ENCODE peak calls at places on chromosomes 12 and 14, in nine cellular contexts. A, H, Q, B, G, W, E, N and M are unnamed samples.

GRCh38 chr14:72503696-72504368 is 390.1 kb downstream of the DPF3 start:
- DNase-seq in B (no peak), W (peak), G (no peak), Q (no peak), E (peak), A (peak), H (no peak), N (no peak), M (no peak)

GRCh38 chr12:2765608-2766007 is 29.2 kb upstream of the FKBP4 start:
- DNase-seq in W (no peak), B (no peak), A (no peak), N (no peak), H (no peak), G (no peak), Q (no peak), E (no peak), M (no peak)

GRCh38 chr14:69358233-69358963 is 39.7 kb downstream of the ERH start:
- DNase-seq in A (no peak), H (no peak), B (no peak), Q (no peak), W (no peak), E (no peak), G (no peak), N (no peak), M (no peak)

GRCh38 chr14:103522028-103522581 is 525 bp downstream of the CKB start:
- DNase-seq in G (no peak), E (no peak), W (no peak), B (no peak), N (no peak), H (peak), A (peak), Q (peak), M (peak)

GRCh38 chr12:30980886-30981662 is 54.5 kb downstream of the TSPAN11 start:
- DNase-seq in H (no peak), N (no peak), A (no peak), G (peak), B (no peak), E (no peak), Q (no peak), W (no peak), M (no peak)

GRCh38 chr12:112555621-112556233 is 137.0 kb downstream of the PTPN11 start:
- DNase-seq in G (no peak), B (no peak), Q (no peak), H (no peak), N (no peak), A (no peak), W (peak), E (no peak), M (peak)

GRCh38 chr12:9634177-9634803 is 26.6 kb upstream of the KLRB1 start:
- DNase-seq in G (peak), A (peak), Q (peak), N (peak), E (no peak), W (peak), B (peak), H (peak), M (peak)

GRCh38 chr14:35821546-35822411 is 4.4 kb upstream of the BRMS1L start:
- DNase-seq in G (peak), H (no peak), Q (peak), E (peak), N (peak), B (no peak), A (peak), W (peak), M (peak)

GRCh38 chr12:112159146-112159541 is 33.8 kb downstream of the TRAFD1 start:
- DNase-seq in B (no peak), N (no peak), W (no peak), G (no peak), E (no peak), A (no peak), Q (no peak), H (no peak), M (no peak)

GRCh38 chr12:11310336-11310735 is at the start of gene PRB4:
- DNase-seq in N (no peak), H (no peak), W (no peak), G (no peak), A (no peak), E (no peak), Q (no peak), B (no peak), M (no peak)

GRCh38 chr14:75018684-75019083 is 16.0 kb downstream of the EIF2B2 start:
- DNase-seq in G (no peak), Q (no peak), N (no peak), W (peak), B (peak), H (no peak), E (no peak), A (no peak), M (no peak)

GRCh38 chr12:56581418-56582145 is 48.5 kb downstream of the BAZ2A start:
- DNase-seq in Q (no peak), G (no peak), N (no peak), B (no peak), H (no peak), W (peak), E (no peak), A (no peak), M (no peak)

GRCh38 chr12:3041558-3042164 is 35.5 kb upstream of the TSPAN9 start:
- DNase-seq in A (peak), G (peak), Q (peak), B (peak), E (peak), H (peak), N (peak), W (peak), M (peak)

GRCh38 chr12:115166698-115167315 is 482.8 kb upstream of the TBX3 start:
- DNase-seq in N (no peak), E (no peak), W (peak), Q (no peak), B (peak), G (no peak), A (no peak), H (peak), M (peak)

GRCh38 chr14:106129274-106129673 is 602.9 kb downstream of the TMEM121 start:
- DNase-seq in H (no peak), G (no peak), N (no peak), B (no peak), Q (no peak), W (no peak), A (no peak), E (no peak), M (no peak)

GRCh38 chr12:98352835-98353234 is 162.6 kb upstream of the TMPO start:
- DNase-seq in A (peak), W (no peak), G (no peak), E (no peak), Q (no peak), N (no peak), B (no peak), H (no peak), M (no peak)

GRCh38 chr12:60394680-60395079 is 798.9 kb downstream of the SLC16A7 start:
- DNase-seq in B (no peak), H (no peak), E (no peak), W (peak), Q (no peak), G (no peak), N (no peak), A (peak), M (no peak)

GRCh38 chr12:121806556-121807308 is 2.9 kb downstream of the SETD1B start:
- DNase-seq in Q (peak), E (no peak), H (peak), G (no peak), A (peak), W (peak), B (peak), N (no peak), M (no peak)

GRCh38 chr12:112514456-112514855 is 95.7 kb downstream of the PTPN11 start:
- DNase-seq in A (no peak), Q (no peak), N (no peak), E (no peak), W (no peak), H (no peak), B (no peak), G (no peak), M (no peak)

GRCh38 chr14:73712540-73713141 is 1.5 kb downstream of the PNMA1 start:
- DNase-seq in A (peak), H (peak), Q (peak), G (peak), W (peak), N (no peak), E (no peak), B (peak), M (peak)

GRCh38 chr12:76260390-76260748 is 87.8 kb downstream of the BBS10 start:
- DNase-seq in Q (no peak), G (no peak), E (no peak), B (no peak), N (no peak), W (no peak), H (no peak), A (peak), M (no peak)

GRCh38 chr14:53167602-53168328 is 14.6 kb upstream of the DDHD1 start:
- DNase-seq in N (no peak), Q (no peak), B (no peak), W (no peak), A (peak), E (no peak), G (no peak), H (no peak), M (no peak)

GRCh38 chr12:31861360-31861759 is 97.9 kb upstream of the RESF1 start:
- DNase-seq in A (peak), Q (no peak), G (no peak), E (no peak), N (no peak), W (no peak), B (no peak), H (no peak), M (no peak)

GRCh38 chr14:97850886-97851285 is 1053.7 kb downstream of the VRK1 start:
- DNase-seq in A (no peak), Q (no peak), G (no peak), B (no peak), E (no peak), H (no peak), W (no peak), N (no peak), M (no peak)

GRCh38 chr12:34334538-34334937 is 312.2 kb downstream of the ALG10 start:
- DNase-seq in N (no peak), E (no peak), Q (no peak), H (no peak), G (no peak), W (no peak), B (no peak), A (no peak), M (no peak)

GRCh38 chr14:53599221-53599945 is 357.2 kb downstream of the BMP4 start:
- DNase-seq in Q (no peak), B (no peak), G (no peak), E (no peak), N (no peak), W (no peak), A (no peak), H (no peak), M (peak)

GRCh38 chr14:78022059-78022458 is 148.1 kb upstream of the NRXN3 start:
- DNase-seq in H (peak), A (peak), E (peak), N (peak), Q (peak), B (peak), W (peak), G (peak), M (peak)

GRCh38 chr12:124927325-124928094 is 13.1 kb upstream of the UBC start:
- DNase-seq in A (peak), E (peak), W (peak), G (peak), H (peak), N (peak), B (peak), Q (peak), M (peak)

GRCh38 chr14:69928111-69928523 is 48.9 kb downstream of the SMOC1 start:
- DNase-seq in B (peak), Q (no peak), N (no peak), H (no peak), A (peak), E (no peak), W (no peak), G (no peak), M (no peak)

GRCh38 chr12:124916370-124917134 is 2.1 kb upstream of the UBC start:
- DNase-seq in W (peak), E (peak), Q (no peak), H (peak), B (peak), G (peak), N (peak), A (peak), M (peak)

GRCh38 chr12:119614705-119615104 is 21.1 kb downstream of the TMEM233 start:
- DNase-seq in H (no peak), N (no peak), G (no peak), Q (no peak), W (peak), B (no peak), A (no peak), E (no peak), M (no peak)

GRCh38 chr12:108768591-108769500 is 37.5 kb upstream of the CORO1C start:
- DNase-seq in Q (peak), G (no peak), A (no peak), W (no peak), N (peak), B (peak), H (peak), E (peak), M (peak)

GRCh38 chr12:132941336-132941954 is 14.7 kb downstream of the ZNF605 start:
- DNase-seq in E (no peak), B (no peak), A (no peak), Q (no peak), H (no peak), N (no peak), G (no peak), W (no peak), M (no peak)

GRCh38 chr12:31224768-31225448 is 101.0 kb downstream of the SINHCAF start:
- DNase-seq in G (no peak), N (no peak), B (no peak), E (no peak), Q (no peak), H (peak), W (no peak), A (no peak), M (peak)

GRCh38 chr12:108029081-108029790 is 99.9 kb upstream of the WSCD2 start:
- DNase-seq in H (no peak), B (no peak), N (no peak), A (no peak), G (no peak), Q (no peak), E (no peak), W (no peak), M (no peak)

GRCh38 chr12:49741882-49742620 is 694 bp downstream of the TMBIM6 start:
- DNase-seq in H (peak), Q (peak), A (peak), W (peak), N (peak), E (peak), B (peak), G (peak), M (peak)

GRCh38 chr14:94129111-94129757 is at the start of gene IFI27L2:
- DNase-seq in H (peak), A (peak), Q (peak), E (peak), W (peak), G (peak), N (peak), B (peak), M (peak)

GRCh38 chr14:80223696-80224465 is 12.6 kb upstream of the DIO2 start:
- DNase-seq in G (no peak), E (no peak), Q (no peak), B (no peak), H (no peak), A (peak), W (no peak), N (no peak), M (no peak)
- TF ChIP-seq EZH2phosphoT487 in G (no peak), E (no peak), Q (no peak), B (no peak), H (no peak), A (no peak), W (no peak), N (no peak), M (no peak)

GRCh38 chr12:123762715-123763052 is 583 bp downstream of the DNAH10 start:
- DNase-seq in G (no peak), N (no peak), A (no peak), W (no peak), E (no peak), B (no peak), H (no peak), Q (no peak), M (no peak)

GRCh38 chr12:123765504-123766035 is 3.5 kb downstream of the DNAH10 start:
- DNase-seq in N (no peak), A (no peak), H (no peak), W (no peak), E (no peak), B (no peak), Q (no peak), G (no peak), M (no peak)

GRCh38 chr12:123764109-123764508 is 2.0 kb downstream of the DNAH10 start:
- DNase-seq in N (no peak), A (no peak), H (no peak), B (no peak), W (no peak), G (no peak), E (no peak), Q (no peak), M (no peak)

GRCh38 chr12:123761841-123762714 is at the start of gene DNAH10:
- DNase-seq in H (peak), G (peak), A (peak), B (peak), E (no peak), Q (no peak), W (no peak), N (no peak), M (peak)

DNA sequence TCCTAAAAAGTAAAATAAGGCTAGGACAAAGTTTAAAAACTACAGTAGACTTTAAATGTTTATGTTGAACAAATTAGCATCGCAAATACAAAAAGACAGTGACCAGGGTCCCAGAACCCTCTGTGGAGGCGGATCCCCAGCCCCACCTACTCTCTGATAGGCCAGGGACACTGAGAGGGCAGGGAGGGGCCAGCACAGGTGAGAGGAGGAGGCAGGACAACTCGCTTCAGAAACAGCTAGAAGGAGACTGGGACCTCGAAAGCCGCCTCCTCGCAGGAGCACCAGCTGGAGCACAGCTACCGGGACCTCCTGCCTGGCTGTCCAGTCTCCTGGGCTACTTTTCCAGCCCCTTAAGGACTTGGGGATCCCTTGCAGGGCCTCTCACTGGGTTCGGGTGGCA is 992 bp downstream of the DNAH10 start:
- DNase-seq in W (no peak), Q (no peak), G (no peak), B (no peak), H (peak), E (no peak), N (no peak), A (no peak), M (peak)
- H3K4me3 ChIP-seq in W (no peak), Q (no peak), G (no peak), B (no peak), H (peak), E (no peak), N (no peak), A (no peak), M (peak)

DNA sequence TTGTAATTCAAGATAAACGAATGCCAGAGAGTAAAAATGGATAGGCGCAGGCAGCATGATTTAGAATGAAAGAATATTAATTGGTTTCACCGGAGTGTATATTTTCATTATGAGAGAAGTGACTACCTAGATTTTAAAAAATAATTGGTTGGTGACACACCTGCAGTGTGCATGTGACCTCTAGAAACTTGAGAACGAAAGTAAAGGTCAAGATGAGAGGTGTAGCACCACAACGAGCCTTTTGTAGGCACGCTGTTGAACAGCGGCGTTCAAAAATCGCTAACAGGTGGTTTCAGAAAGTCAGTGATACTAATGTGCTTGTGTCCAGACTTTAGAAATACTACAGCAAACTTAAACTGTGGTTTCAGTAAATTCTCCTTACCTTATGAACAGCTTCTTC is 123.8 kb downstream of the NPAS3 start:
- DNase-seq in E (no peak), H (no peak), Q (no peak), B (no peak), W (no peak), G (no peak), A (no peak), N (no peak), M (no peak)
- TF ChIP-seq EZH2phosphoT487 in E (no peak), H (no peak), Q (no peak), B (no peak), W (no peak), G (no peak), A (no peak), N (no peak), M (no peak)

DNA sequence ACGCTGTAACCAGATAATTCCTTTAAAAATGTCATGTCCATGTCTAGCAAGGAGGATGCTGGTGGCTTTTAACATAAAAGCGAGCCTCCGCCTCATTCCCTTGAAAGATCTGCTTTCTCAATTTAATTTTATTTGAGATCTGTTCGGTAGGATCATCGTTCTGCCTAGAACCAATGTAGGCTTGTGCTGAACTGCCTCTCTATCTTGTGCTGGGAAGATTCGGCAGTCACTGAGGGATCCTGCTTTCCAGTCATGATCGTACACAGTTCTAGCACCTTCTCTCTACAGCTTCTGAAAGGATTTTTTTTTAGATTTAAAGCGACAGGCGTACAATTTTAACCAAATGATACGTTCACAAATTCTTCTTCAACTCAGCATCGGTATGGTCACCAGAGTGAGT is 54.3 kb downstream of the PEBP1 start:
- DNase-seq in B (peak), E (no peak), N (no peak), Q (peak), H (peak), G (no peak), W (no peak), A (peak), M (peak)
- H3K4me3 ChIP-seq in B (peak), E (no peak), N (no peak), Q (peak), H (no peak), G (no peak), W (no peak), A (peak), M (peak)

DNA sequence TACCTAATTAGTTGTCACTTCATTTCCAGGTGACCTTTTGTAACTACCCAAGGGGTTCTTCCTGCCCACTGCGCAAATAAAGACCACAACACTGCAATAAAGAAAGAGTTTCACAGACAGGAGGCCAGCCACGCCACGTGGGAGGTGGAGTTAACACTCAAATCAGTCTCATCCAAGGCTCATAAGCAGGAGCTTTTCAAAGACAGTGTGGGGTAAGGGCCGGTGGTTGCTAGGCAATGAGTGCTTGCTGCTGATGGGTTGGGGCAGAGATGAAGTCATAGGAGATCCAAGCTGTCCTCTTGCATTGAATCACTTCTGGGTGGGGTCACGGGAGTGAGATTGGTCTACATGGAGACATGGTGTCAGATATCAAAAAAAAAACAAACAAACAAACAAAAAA is 241.1 kb upstream of the TMEM132C start:
- DNase-seq in W (no peak), H (no peak), G (no peak), B (peak), A (no peak), N (no peak), E (no peak), Q (no peak), M (no peak)
- TF ChIP-seq EZH2phosphoT487 in W (no peak), H (no peak), G (no peak), B (no peak), A (no peak), N (no peak), E (no peak), Q (no peak), M (no peak)

GRCh38 chr14:99247091-99247729 is 24.8 kb downstream of the BCL11B start:
- DNase-seq in B (no peak), H (no peak), E (no peak), Q (no peak), G (no peak), A (no peak), N (no peak), W (no peak), M (peak)
- H3K4me3 ChIP-seq in B (no peak), H (peak), E (no peak), Q (no peak), G (no peak), A (no peak), N (no peak), W (no peak), M (peak)

GRCh38 chr12:89389755-89390661 is 37.7 kb upstream of the DUSP6 start:
- DNase-seq in W (no peak), A (no peak), B (peak), G (no peak), E (no peak), Q (no peak), H (no peak), N (no peak), M (no peak)

GRCh38 chr12:89393551-89394121 is 41.3 kb upstream of the DUSP6 start:
- DNase-seq in E (no peak), A (no peak), G (no peak), N (no peak), Q (no peak), H (no peak), B (no peak), W (no peak), M (no peak)

GRCh38 chr12:89392401-89392800 is 40.1 kb upstream of the DUSP6 start:
- DNase-seq in G (no peak), Q (no peak), W (no peak), N (no peak), H (no peak), B (no peak), A (no peak), E (no peak), M (no peak)

GRCh38 chr12:89391726-89392336 is 39.5 kb upstream of the DUSP6 start:
- DNase-seq in B (no peak), E (no peak), A (no peak), N (no peak), H (no peak), G (no peak), W (no peak), Q (no peak), M (no peak)

GRCh38 chr12:89390802-89391673 is 38.7 kb upstream of the DUSP6 start:
- DNase-seq in G (no peak), B (peak), N (no peak), H (no peak), Q (no peak), E (no peak), W (peak), A (peak), M (no peak)
- TF ChIP-seq EZH2phosphoT487 in G (no peak), B (no peak), N (no peak), H (no peak), Q (no peak), E (no peak), W (no peak), A (no peak), M (no peak)